ENCODE peak calls at places on chromosomes 12 and 14, in six cellular contexts. H, W, J, Y, S and F are unnamed samples.

GRCh38 chr12:107590369-107591094 is 95.1 kb upstream of the PWP1 start:
- DNase-seq in J (no peak), W (no peak), S (no peak), Y (no peak), H (no peak), F (no peak)

GRCh38 chr12:132545183-132545953 is 55.4 kb downstream of the FBRSL1 start:
- DNase-seq in H (no peak), J (no peak), W (no peak), S (no peak), Y (no peak), F (no peak)

GRCh38 chr12:84919271-84919670 is 6.7 kb upstream of the SLC6A15 start:
- DNase-seq in H (peak), W (no peak), Y (no peak), S (no peak), J (no peak), F (no peak)

GRCh38 chr12:11762723-11763326 is 113.4 kb downstream of the ETV6 start:
- DNase-seq in W (no peak), H (no peak), Y (no peak), J (no peak), S (no peak), F (no peak)

GRCh38 chr12:29762637-29763300 is 21.0 kb downstream of the TMTC1 start:
- DNase-seq in W (no peak), H (no peak), Y (no peak), S (no peak), J (no peak), F (no peak)

GRCh38 chr14:104656014-104656714 is 33.3 kb upstream of the INF2 start:
- DNase-seq in S (no peak), W (no peak), J (no peak), Y (no peak), H (no peak), F (peak)

GRCh38 chr14:32306549-32306948 is 22.5 kb upstream of the AKAP6 start:
- DNase-seq in H (no peak), Y (no peak), W (no peak), S (no peak), J (no peak), F (no peak)

GRCh38 chr12:106774808-106775524 is 484 bp downstream of the RIC8B start:
- DNase-seq in H (no peak), S (no peak), W (no peak), Y (no peak), J (no peak), F (peak)

GRCh38 chr12:47102845-47103666 is 23.3 kb upstream of the AMIGO2 start:
- DNase-seq in S (no peak), J (no peak), H (peak), W (no peak), Y (no peak), F (no peak)

GRCh38 chr14:20332946-20333782 is at the start of gene CCNB1IP1:
- DNase-seq in S (peak), H (peak), J (peak), Y (peak), W (peak), F (peak)

GRCh38 chr14:72377016-72377415 is 444.8 kb downstream of the RGS6 start:
- DNase-seq in S (no peak), Y (no peak), W (no peak), J (no peak), H (no peak), F (no peak)

GRCh38 chr14:76975051-76975450 is 53.5 kb downstream of the IRF2BPL start:
- DNase-seq in Y (no peak), W (no peak), S (no peak), J (no peak), H (no peak), F (no peak)

GRCh38 chr12:91126516-91126915 is 15.2 kb upstream of the LUM start:
- DNase-seq in Y (no peak), W (no peak), S (no peak), J (no peak), H (no peak), F (no peak)

GRCh38 chr12:121004253-121004815 is 12.0 kb downstream of the C12orf43 start:
- DNase-seq in H (no peak), S (no peak), W (no peak), J (no peak), Y (no peak), F (no peak)

GRCh38 chr12:6375269-6376078 is at the start of gene SCNN1A:
- DNase-seq in J (no peak), H (no peak), W (no peak), S (peak), Y (no peak), F (no peak)

GRCh38 chr12:127205781-127206535 is 1061.0 kb upstream of the TMEM132C start:
- DNase-seq in S (no peak), Y (no peak), J (no peak), W (no peak), H (no peak), F (no peak)

GRCh38 chr12:25884920-25885234 is 73.6 kb upstream of the RASSF8 start:
- DNase-seq in Y (no peak), J (no peak), H (no peak), S (no peak), W (no peak), F (no peak)

GRCh38 chr12:130220361-130220760 is 58.1 kb downstream of the FZD10 start:
- DNase-seq in W (no peak), J (no peak), S (no peak), H (no peak), Y (no peak), F (no peak)

GRCh38 chr12:117561990-117562389 is 200.6 kb upstream of the NOS1 start:
- DNase-seq in W (no peak), J (no peak), S (no peak), H (no peak), Y (no peak), F (no peak)

GRCh38 chr12:114407566-114408411 is 1.8 kb upstream of the TBX5 start:
- DNase-seq in Y (no peak), J (no peak), H (peak), W (no peak), S (no peak), F (no peak)

GRCh38 chr12:1827806-1828805 is 7.7 kb downstream of the LRTM2 start:
- DNase-seq in J (no peak), Y (no peak), S (no peak), W (no peak), H (no peak), F (no peak)

GRCh38 chr12:15883536-15883935 is 1.3 kb downstream of the STRAP start:
- DNase-seq in W (no peak), H (peak), S (no peak), Y (no peak), J (no peak), F (no peak)

GRCh38 chr12:15875863-15876262 is 6.3 kb upstream of the STRAP start:
- DNase-seq in Y (no peak), J (no peak), H (no peak), S (no peak), W (no peak), F (no peak)

GRCh38 chr12:15882055-15882971 is at the start of gene STRAP:
- DNase-seq in S (peak), W (peak), H (peak), J (peak), Y (peak), F (peak)

GRCh38 chr12:15880721-15881120 is 1.5 kb upstream of the STRAP start:
- DNase-seq in S (no peak), J (no peak), Y (no peak), W (no peak), H (no peak), F (no peak)

GRCh38 chr12:15879413-15879812 is 2.8 kb upstream of the STRAP start:
- DNase-seq in Y (no peak), S (no peak), H (no peak), W (no peak), J (no peak), F (no peak)
- TF ChIP-seq RAD21 in Y (no peak), S (no peak), H (no peak), W (no peak), J (no peak), F (no peak)

GRCh38 chr14:100669468-100669867 is 57.2 kb upstream of the DLK1 start:
- DNase-seq in H (no peak), Y (peak), J (no peak), W (no peak), S (no peak), F (no peak)
- TF ChIP-seq RAD21 in H (no peak), Y (peak), J (no peak), W (no peak), S (no peak), F (no peak)

GRCh38 chr14:103547455-103547940 is 15.0 kb downstream of the BAG5 start:
- DNase-seq in S (no peak), W (no peak), Y (no peak), H (no peak), J (no peak), F (peak)
- TF ChIP-seq RAD21 in S (no peak), W (no peak), Y (no peak), H (no peak), J (no peak), F (no peak)

GRCh38 chr14:89813485-89814080 is 140.9 kb downstream of the EFCAB11 start:
- DNase-seq in H (peak), W (no peak), Y (no peak), J (no peak), S (peak), F (no peak)

GRCh38 chr14:89810101-89810500 is 144.4 kb downstream of the EFCAB11 start:
- DNase-seq in S (no peak), H (no peak), W (no peak), Y (no peak), J (no peak), F (no peak)

GRCh38 chr14:89814126-89814525 is 140.4 kb downstream of the EFCAB11 start:
- DNase-seq in S (no peak), J (no peak), W (no peak), Y (no peak), H (no peak), F (no peak)
- TF ChIP-seq RAD21 in S (no peak), J (no peak), W (no peak), Y (no peak), H (no peak), F (no peak)

DNA sequence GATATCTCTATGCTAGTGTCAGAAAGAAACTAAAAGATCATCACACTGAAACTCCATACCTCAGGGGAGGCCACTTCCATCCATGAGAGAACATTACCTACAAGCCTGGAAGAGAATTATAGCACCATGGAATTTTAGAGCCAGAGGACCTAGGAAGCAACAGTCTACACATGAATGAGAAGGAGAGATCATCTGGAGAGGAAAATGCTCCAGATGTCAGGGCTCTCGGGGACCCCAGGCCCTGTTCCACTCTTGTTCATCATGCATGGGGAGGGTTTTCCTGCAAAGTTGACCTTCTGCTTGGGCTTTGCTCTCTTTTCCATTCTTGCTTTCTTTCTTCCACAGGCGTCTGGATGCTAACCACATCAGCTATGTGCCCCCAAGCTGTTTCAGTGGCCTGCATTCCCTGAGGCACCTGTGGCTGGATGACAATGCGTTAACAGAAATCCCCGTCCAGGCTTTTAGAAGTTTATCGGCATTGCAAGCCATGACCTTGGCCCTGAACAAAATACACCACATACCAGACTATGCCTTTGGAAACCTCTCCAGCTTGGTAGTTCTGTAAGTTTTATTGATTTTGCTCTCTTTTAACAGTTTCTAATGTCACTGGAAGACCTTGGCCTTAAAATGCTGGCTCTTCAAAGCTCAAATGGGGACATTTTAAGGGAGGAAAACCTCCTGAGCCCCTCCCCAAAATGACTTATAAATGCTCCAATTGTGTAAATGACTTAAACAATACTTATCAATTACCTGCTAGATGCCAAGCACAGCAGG is 110.7 kb downstream of the ZFC3H1 start:
- DNase-seq in H (no peak), J (no peak), Y (no peak), W (no peak), S (no peak), F (no peak)
- TF ChIP-seq RAD21 in H (no peak), J (no peak), Y (no peak), W (no peak), S (no peak), F (no peak)

DNA sequence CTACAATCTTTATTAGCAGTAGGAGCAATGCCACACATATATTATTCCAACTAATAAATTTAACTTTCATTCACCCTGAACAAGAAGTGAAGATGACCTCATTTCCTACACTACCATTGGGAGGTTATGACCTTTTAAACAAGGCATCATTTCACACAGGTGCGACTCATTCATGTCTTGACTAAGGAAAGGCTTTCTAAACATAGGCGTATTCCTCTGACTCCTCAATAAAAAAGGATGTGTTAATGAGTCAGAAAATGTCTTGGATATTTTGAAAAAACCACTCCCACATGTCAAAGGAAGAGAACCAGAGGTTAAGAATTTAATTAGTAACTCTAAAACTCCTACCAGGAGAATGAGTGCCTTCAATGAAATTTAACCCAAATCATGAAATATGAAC is 115.2 kb downstream of the PRICKLE1 start:
- DNase-seq in W (peak), Y (no peak), J (peak), S (no peak), H (peak), F (no peak)
- TF ChIP-seq RAD21 in W (no peak), Y (no peak), J (no peak), S (no peak), H (no peak), F (no peak)

DNA sequence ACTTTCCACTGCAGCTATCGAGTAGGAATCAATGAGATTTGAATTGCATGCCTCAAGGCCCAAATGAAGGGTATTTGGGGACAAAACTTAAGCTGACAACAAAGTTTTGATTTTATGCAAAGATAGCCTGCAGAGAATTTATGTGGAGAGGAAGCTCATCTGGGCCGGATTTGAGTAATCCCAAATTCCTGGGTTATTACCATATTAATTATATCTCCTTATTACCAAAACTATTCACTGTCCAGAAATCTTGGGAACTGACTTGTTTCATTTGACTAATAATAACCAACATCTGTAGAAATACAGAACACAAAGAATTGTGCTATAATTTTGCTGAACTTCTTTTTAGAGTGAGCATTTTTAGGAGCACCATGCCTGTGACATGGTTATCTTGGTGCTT is 70.4 kb downstream of the KITLG start:
- DNase-seq in S (no peak), H (no peak), W (no peak), Y (no peak), J (no peak), F (no peak)
- TF ChIP-seq RAD21 in S (no peak), H (no peak), W (no peak), Y (no peak), J (no peak), F (no peak)

GRCh38 chr12:101078881-101079280 is 131.2 kb downstream of the SLC5A8 start:
- DNase-seq in S (no peak), H (no peak), Y (no peak), J (no peak), W (no peak), F (no peak)

GRCh38 chr12:101074940-101075680 is 134.9 kb downstream of the SLC5A8 start:
- DNase-seq in J (no peak), S (no peak), H (peak), Y (no peak), W (no peak), F (no peak)

GRCh38 chr12:101078144-101078543 is 131.9 kb downstream of the SLC5A8 start:
- DNase-seq in W (no peak), H (no peak), S (no peak), Y (no peak), J (no peak), F (no peak)

GRCh38 chr12:101076940-101077351 is 133.1 kb downstream of the SLC5A8 start:
- DNase-seq in J (no peak), S (no peak), Y (no peak), W (no peak), H (peak), F (no peak)
- TF ChIP-seq RAD21 in J (no peak), S (no peak), Y (no peak), W (no peak), H (no peak), F (no peak)

GRCh38 chr12:64781374-64782029 is 22.3 kb upstream of the GNS start:
- DNase-seq in S (no peak), Y (no peak), H (no peak), W (no peak), J (no peak), F (peak)

GRCh38 chr12:64782181-64782580 is 23.0 kb upstream of the GNS start:
- DNase-seq in Y (no peak), S (no peak), J (no peak), H (no peak), W (no peak), F (peak)

GRCh38 chr12:64780531-64781373 is 21.5 kb upstream of the GNS start:
- DNase-seq in W (no peak), J (peak), Y (peak), S (no peak), H (no peak), F (peak)

GRCh38 chr12:64780220-64780530 is 21.0 kb upstream of the GNS start:
- DNase-seq in S (no peak), Y (no peak), W (no peak), H (no peak), J (no peak), F (no peak)

DNA sequence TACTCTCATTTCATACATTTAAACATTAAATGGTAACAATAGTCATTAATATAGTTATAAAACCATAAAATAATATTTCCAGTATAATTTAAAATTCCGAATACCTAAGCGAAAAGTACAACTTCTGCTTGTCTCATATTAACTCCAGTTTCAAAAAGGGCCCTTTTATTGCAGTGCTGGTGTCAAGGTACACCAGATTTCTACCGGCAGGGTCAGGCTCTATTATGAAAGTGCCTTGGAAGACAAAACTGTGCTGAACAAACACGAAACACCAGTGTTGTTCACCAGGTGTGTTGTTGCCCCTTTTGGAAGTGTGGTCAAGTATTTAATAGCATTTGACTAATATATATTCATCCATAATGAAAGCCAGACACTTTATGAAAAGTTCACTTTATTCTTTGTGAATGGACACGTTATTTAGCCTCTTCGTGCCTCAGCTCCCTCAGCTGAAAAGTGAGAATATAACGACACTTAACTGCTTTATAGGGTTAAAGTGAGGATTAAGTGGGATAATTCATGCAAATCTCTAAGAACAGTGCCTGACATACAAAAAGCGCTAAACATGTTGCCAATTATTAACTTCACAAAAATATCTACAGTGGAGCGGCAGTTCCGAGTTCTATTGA is 20.3 kb upstream of the GNS start:
- DNase-seq in Y (no peak), H (no peak), J (no peak), W (no peak), S (no peak), F (no peak)
- TF ChIP-seq RAD21 in Y (no peak), H (no peak), J (no peak), W (no peak), S (no peak), F (no peak)

GRCh38 chr12:123602651-123603195 is 824 bp downstream of the DDX55 start:
- DNase-seq in S (no peak), J (no peak), W (no peak), H (no peak), Y (no peak), F (no peak)

GRCh38 chr12:123599310-123599709 is 2.6 kb upstream of the DDX55 start:
- DNase-seq in J (no peak), H (no peak), W (no peak), S (no peak), Y (no peak), F (no peak)

GRCh38 chr12:123598522-123598921 is 3.4 kb upstream of the DDX55 start:
- DNase-seq in W (no peak), H (no peak), J (no peak), S (no peak), Y (no peak), F (no peak)

GRCh38 chr12:123599721-123600120 is 2.2 kb upstream of the DDX55 start:
- DNase-seq in J (no peak), S (no peak), Y (no peak), H (no peak), W (no peak), F (no peak)

GRCh38 chr12:123601602-123602489 is at the start of gene DDX55:
- DNase-seq in Y (peak), S (no peak), H (peak), W (peak), J (peak), F (peak)
- TF ChIP-seq RAD21 in Y (peak), S (peak), H (peak), W (peak), J (peak), F (peak)